ENCODE peak calls at places on chromosomes 4 and X, in ten cellular contexts. I is gastrocnemius medialis, F is lower leg skin, J is GM23248, A is foreskin fibroblast, P is heart right ventricle, Z is Caco-2, K is GM12865, U is dorsolateral prefrontal cortex, C is coronary artery. D is an unnamed sample.

GRCh38 chr4:143352052-143352451 is 15.4 kb downstream of the GAB1 start:
- DNase-seq in Z (no peak), C (no peak), U (no peak), I (no peak), A (no peak), K (no peak), P (no peak), J (no peak), F (no peak), D (peak; percentile 75)

GRCh38 chr4:123077330-123077729 is 154.9 kb upstream of the NUDT6 start:
- DNase-seq in P (no peak), U (no peak), A (no peak), I (no peak), Z (no peak), J (no peak), C (no peak), K (peak; percentile 3), F (no peak), D (no peak)

GRCh38 chr4:41177016-41177415 is 37.3 kb downstream of the APBB2 start:
- DNase-seq in U (no peak), J (peak; percentile 86), Z (peak; percentile 17), K (no peak), P (no peak), C (no peak), I (no peak), F (no peak), A (peak; percentile 74), D (no peak)

GRCh38 chrX:47936224-47936939 is 67.4 kb downstream of the ZNF182 start:
- DNase-seq in F (no peak), Z (no peak), C (no peak), I (no peak), U (no peak), P (no peak), A (no peak), K (no peak), J (no peak), D (peak; percentile 1)

GRCh38 chr4:164058775-164059174 is 564.3 kb downstream of the TMA16 start:
- DNase-seq in F (no peak), Z (no peak), C (no peak), U (no peak), I (no peak), P (no peak), J (no peak), A (no peak), K (no peak), D (no peak)

GRCh38 chr4:137408527-137409177 is 123.6 kb downstream of the PCDH18 start:
- DNase-seq in P (no peak), U (no peak), K (no peak), I (no peak), J (no peak), F (no peak), A (no peak), C (no peak), Z (peak; percentile 17), D (peak; percentile 1)

GRCh38 chr4:176939445-176939844 is 146.7 kb upstream of the VEGFC start:
- DNase-seq in K (no peak), F (no peak), P (no peak), Z (no peak), C (no peak), U (no peak), J (peak; percentile 58), I (no peak), A (no peak), D (no peak)

GRCh38 chrX:38661561-38661960 is 100.2 kb downstream of the TSPAN7 start:
- DNase-seq in K (peak; percentile 57), I (no peak), J (no peak), Z (no peak), U (no peak), C (no peak), F (no peak), A (no peak), P (no peak), D (no peak)

GRCh38 chr4:140702096-140702757 is 54.0 kb downstream of the TBC1D9 start:
- DNase-seq in K (no peak), Z (no peak), I (no peak), P (no peak), J (no peak), F (no peak), C (no peak), A (no peak), U (no peak), D (no peak)

GRCh38 chrX:109987884-109988283 is 15.0 kb upstream of the TMEM164 start:
- DNase-seq in F (no peak), A (no peak), U (no peak), C (no peak), K (no peak), P (no peak), Z (no peak), I (no peak), J (no peak), D (no peak)

GRCh38 chr4:82415922-82416365 is 14.3 kb downstream of the HNRNPDL start:
- DNase-seq in Z (no peak), I (no peak), A (no peak), F (no peak), J (no peak), C (no peak), P (no peak), U (no peak), K (no peak), D (no peak)

GRCh38 chr4:122489061-122489460 is 32.5 kb upstream of the IL2 start:
- DNase-seq in A (no peak), F (no peak), U (no peak), P (no peak), J (no peak), C (no peak), K (no peak), I (no peak), Z (no peak), D (no peak)

GRCh38 chrX:3026074-3026588 is 15.1 kb upstream of the ARSF start:
- DNase-seq in J (no peak), U (no peak), I (no peak), Z (no peak), C (no peak), A (no peak), F (peak; percentile 40), K (no peak), P (no peak), D (peak; percentile 37)

GRCh38 chr4:7134737-7135388 is 57.5 kb upstream of the SORCS2 start:
- DNase-seq in C (peak; percentile 81), U (no peak), K (no peak), I (no peak), A (peak; percentile 65), J (peak; percentile 94), F (no peak), Z (no peak), P (no peak), D (no peak)

GRCh38 chr4:45033676-45034410 is 307.5 kb upstream of the GNPDA2 start:
- DNase-seq in A (no peak), U (no peak), F (no peak), Z (no peak), J (no peak), K (no peak), P (peak; percentile 20), I (no peak), C (no peak), D (no peak)

DNA sequence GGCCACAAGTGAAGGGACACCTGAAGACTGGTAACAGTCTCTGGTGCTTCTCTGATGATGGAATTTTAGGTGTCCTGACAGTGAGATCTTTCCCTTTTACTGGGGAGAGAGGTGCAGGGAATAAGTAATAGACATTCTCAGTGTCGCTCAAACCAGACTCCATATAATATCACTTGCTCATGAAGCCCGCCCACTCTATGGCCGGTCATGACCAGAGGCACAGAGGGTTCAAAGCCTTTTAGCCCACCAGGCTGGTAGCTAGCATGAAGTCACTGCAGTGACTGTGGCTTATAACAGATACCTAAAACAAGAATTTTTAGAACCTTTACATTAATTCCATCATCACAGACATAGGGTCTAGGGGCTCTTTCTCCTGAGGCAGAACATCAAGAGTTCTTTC is 2.9 kb downstream of the CD40LG start:
- DNase-seq in U (no peak), K (no peak), P (no peak), F (no peak), J (no peak), A (no peak), Z (no peak), C (no peak), I (no peak), D (no peak)
- H3K4me3 ChIP-seq in U (no peak overlapping the region), K (no peak overlapping the region), P (no peak overlapping the region), F (no peak overlapping the region), J (no peak overlapping the region), A (no peak overlapping the region), Z (no peak overlapping the region), C (no peak overlapping the region), I (no peak overlapping the region), D (no peak overlapping the region)

GRCh38 chr4:169791064-169791463 is 33.3 kb upstream of the HPF1 start:
- DNase-seq in Z (no peak), C (no peak), U (no peak), I (no peak), J (peak; percentile 22), F (no peak), A (no peak), P (no peak), K (no peak), D (no peak)
- H3K4me3 ChIP-seq in Z (no peak overlapping the region), C (no peak overlapping the region), U (no peak overlapping the region), I (no peak overlapping the region), J (peak overlapping the region; percentile 70), F (no peak overlapping the region), A (no peak overlapping the region), P (peak overlapping the region; percentile 41), K (no peak overlapping the region), D (no peak overlapping the region)

GRCh38 chr4:120921456-120922389 is 803 bp downstream of the PRDM5 start:
- DNase-seq in Z (peak; percentile 65), P (peak; percentile 78), I (peak; percentile 11), J (peak; percentile 84), A (peak; percentile 74), F (peak; percentile 92), K (no peak), U (no peak), C (peak; percentile 81), D (peak; percentile 25)
- H3K4me3 ChIP-seq in Z (peak overlapping the region; percentile 81), P (peak overlapping the region; percentile 81), I (peak overlapping the region; percentile 73), J (peak overlapping the region; percentile 84), A (peak overlapping the region; percentile 71), F (peak overlapping the region; percentile 56), K (no peak overlapping the region), U (peak overlapping the region; percentile 73), C (peak overlapping the region; percentile 86), D (peak overlapping the region; percentile 65)

GRCh38 chr4:674172-675035 is at the start of the genes ATP5ME and MYL5:
- DNase-seq in C (peak; percentile 97), F (peak; percentile 99), I (peak; percentile 94), P (peak; percentile 97), J (peak; percentile 98), A (peak; percentile 92), Z (peak; percentile 95), K (peak; percentile 98), U (peak; percentile 96), D (peak; percentile 97)

GRCh38 chr4:676871-677235 is 2.5 kb downstream of the MYL5 start:
- DNase-seq in U (no peak), J (no peak), P (no peak), F (no peak), I (no peak), C (no peak), Z (no peak), A (no peak), K (no peak), D (no peak)

GRCh38 chr4:675036-675804 is 878 bp downstream of the MYL5 start:
- DNase-seq in P (no peak), J (peak; percentile 56), F (peak; percentile 88), A (no peak), K (peak; percentile 47), C (no peak), U (no peak), I (no peak), Z (no peak), D (no peak)

GRCh38 chr4:675980-676870 is 1.9 kb downstream of the MYL5 start:
- DNase-seq in F (no peak), J (no peak), I (no peak), Z (no peak), U (no peak), K (peak; percentile 82), A (no peak), P (no peak), C (no peak), D (no peak)

GRCh38 chr4:673349-674091 is 556 bp downstream of the ATP5ME start:
- DNase-seq in J (peak; percentile 74), U (no peak), A (no peak), C (no peak), Z (peak; percentile 47), F (no peak), P (peak; percentile 68), K (no peak), I (no peak), D (peak; percentile 82)
- H3K4me3 ChIP-seq in J (peak overlapping the region; percentile 83), U (peak overlapping the region; percentile 100), A (peak overlapping the region; percentile 67), C (peak overlapping the region; percentile 100), Z (peak overlapping the region; percentile 96), F (peak overlapping the region; percentile 72), P (peak overlapping the region; percentile 98), K (peak overlapping the region; percentile 72), I (peak overlapping the region; percentile 96), D (peak overlapping the region; percentile 79)

D was measured in small intestine.